ENCODE peak calls at places on chromosome 9, in four cellular contexts. X, L, N and Z are unnamed samples.

GRCh38 chr9:6383551-6384225 is 29.3 kb upstream of the UHRF2 start:
- DNase-seq in X (no peak), N (peak; percentile 24), L (no peak), Z (no peak)

GRCh38 chr9:95486318-95486717 is 30.5 kb downstream of the PTCH1 start:
- DNase-seq in X (no peak), L (no peak), N (no peak), Z (no peak)

GRCh38 chr9:124771867-124772621 is 933 bp upstream of the NR6A1 start:
- DNase-seq in L (no peak), X (peak; percentile 90), N (no peak), Z (no peak)

GRCh38 chr9:124559871-124560270 is 52.7 kb upstream of the NR5A1 start:
- DNase-seq in L (no peak), X (no peak), N (peak; percentile 68), Z (no peak)

GRCh38 chr9:109966643-109967368 is 186.8 kb downstream of the PALM2AKAP2 start:
- DNase-seq in L (no peak), X (no peak), N (no peak), Z (no peak)

GRCh38 chr9:136720251-136720886 is 8.0 kb downstream of the DIPK1B start:
- DNase-seq in L (no peak), X (no peak), N (no peak), Z (no peak)

GRCh38 chr9:9352877-9353481 is 1259.8 kb downstream of the PTPRD start:
- DNase-seq in N (no peak), L (no peak), X (peak; percentile 49), Z (no peak)

GRCh38 chr9:70835323-70835722 is 286.1 kb downstream of the TRPM3 start:
- DNase-seq in X (no peak), L (no peak), N (no peak), Z (no peak)

GRCh38 chr9:78213696-78214095 is 22.2 kb upstream of the CEP78 start:
- DNase-seq in L (no peak), X (peak; percentile 45), N (no peak), Z (no peak)

GRCh38 chr9:130825051-130825651 is 9.9 kb upstream of the ABL1 start:
- DNase-seq in N (no peak), X (peak; percentile 86), L (no peak), Z (no peak)

GRCh38 chr9:72428329-72428728 is 63.3 kb upstream of the ZFAND5 start:
- DNase-seq in L (no peak), X (no peak), N (no peak), Z (no peak)

GRCh38 chr9:14692536-14692917 is 705 bp downstream of the ZDHHC21 start:
- DNase-seq in N (no peak), X (no peak), L (no peak), Z (no peak)

GRCh38 chr9:92974161-92974661 is 26.9 kb downstream of the FGD3 start:
- DNase-seq in N (no peak), X (no peak), L (no peak), Z (no peak)

GRCh38 chr9:116546711-116547581 is 140.2 kb upstream of the TRIM32 start:
- DNase-seq in X (no peak), L (no peak), N (no peak), Z (no peak)

GRCh38 chr9:97567182-97567893 is 65.8 kb downstream of the TSTD2 start:
- DNase-seq in L (no peak), N (no peak), X (no peak), Z (peak; percentile 46)

GRCh38 chr9:8858250-8859161 is 1058.9 kb upstream of the DMAC1 start:
- DNase-seq in N (no peak), X (peak; percentile 60), L (no peak), Z (peak; percentile 63)

GRCh38 chr9:8576741-8577140 is 777.2 kb upstream of the DMAC1 start:
- DNase-seq in L (no peak), X (no peak), N (no peak), Z (no peak)

GRCh38 chr9:72165821-72166547 is 16.7 kb downstream of the GDA start:
- DNase-seq in L (no peak), N (no peak), X (no peak), Z (no peak)

GRCh38 chr9:128727626-128728248 is 3.8 kb upstream of the ZDHHC12 start:
- DNase-seq in L (no peak), X (no peak), N (no peak), Z (no peak)

GRCh38 chr9:127844821-127845359 is 9.6 kb downstream of the ENG start:
- DNase-seq in X (peak; percentile 77), L (no peak), N (no peak), Z (no peak)

GRCh38 chr9:136857166-136857565 is 5.0 kb downstream of the MAMDC4 start:
- DNase-seq in N (no peak), X (no peak), L (no peak), Z (no peak)

GRCh38 chr9:93210974-93211653 is 27.2 kb downstream of the WNK2 start:
- DNase-seq in N (no peak), L (no peak), X (no peak), Z (no peak)

GRCh38 chr9:20208951-20209350 is 413.3 kb downstream of the MLLT3 start:
- DNase-seq in X (no peak), L (no peak), N (no peak), Z (no peak)

GRCh38 chr9:108093773-108094675 is 604.5 kb upstream of the KLF4 start:
- DNase-seq in X (no peak), N (no peak), L (no peak), Z (no peak)

GRCh38 chr9:74526215-74526614 is 29.1 kb downstream of the RORB start:
- DNase-seq in N (no peak), L (no peak), X (peak; percentile 24), Z (no peak)

GRCh38 chr9:101458955-101459631 is 23.5 kb upstream of the ALDOB start:
- DNase-seq in L (no peak), X (peak; percentile 92), N (peak; percentile 56), Z (no peak)

GRCh38 chr9:9412241-9412640 is 1200.6 kb downstream of the PTPRD start:
- DNase-seq in X (no peak), N (no peak), L (no peak), Z (no peak)

GRCh38 chr9:130542457-130543228 is 36.7 kb upstream of the FUBP3 start:
- DNase-seq in N (no peak), L (no peak), X (no peak), Z (no peak)

GRCh38 chr9:136651859-136652258 is 10.9 kb upstream of the EGFL7 start:
- DNase-seq in N (no peak), L (no peak), X (no peak), Z (no peak)

GRCh38 chr9:75085640-75086039 is 2.3 kb downstream of the NMRK1 start:
- DNase-seq in N (no peak), X (no peak), L (no peak), Z (no peak)

GRCh38 chr9:137464291-137464999 is 5.3 kb upstream of the NSMF start:
- DNase-seq in N (no peak), X (no peak), L (no peak), Z (no peak)

DNA sequence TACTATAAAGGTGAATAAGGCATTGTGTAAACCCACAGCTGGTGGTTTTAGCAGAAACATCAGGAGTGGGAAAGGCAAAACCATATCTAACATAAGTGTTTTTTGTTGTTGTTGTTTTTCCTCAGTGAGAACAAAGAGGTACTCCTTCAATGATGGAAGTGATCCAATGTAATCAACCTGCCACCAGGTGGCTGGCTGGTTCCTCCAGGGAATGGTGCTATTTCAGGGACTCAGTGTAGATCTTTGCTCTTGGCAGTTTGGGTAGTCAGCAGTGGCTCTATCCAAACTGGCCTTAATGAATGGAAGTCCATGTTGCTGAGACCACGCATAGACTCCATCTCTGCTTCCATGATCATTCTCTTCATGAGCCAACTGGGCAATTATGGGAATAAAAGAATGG is 10.8 kb downstream of the DMRTA1 start:
- DNase-seq in X (peak; percentile 60), L (no peak), N (no peak), Z (no peak)
- TF ChIP-seq CTCF in X (peak; percentile 71), L (no peak), N (no peak), Z (no peak)

GRCh38 chr9:126827227-126827626 is 22.4 kb downstream of the ZBTB43 start:
- DNase-seq in N (no peak), L (no peak), X (no peak), Z (no peak)

GRCh38 chr9:126833020-126833419 is 27.4 kb upstream of the ZBTB34 start:
- DNase-seq in L (no peak), X (no peak), N (no peak), Z (no peak)

GRCh38 chr9:126832440-126832839 is 27.6 kb downstream of the ZBTB43 start:
- DNase-seq in L (no peak), N (no peak), X (no peak), Z (no peak)

GRCh38 chr9:126830827-126831226 is 26.0 kb downstream of the ZBTB43 start:
- DNase-seq in X (no peak), N (no peak), L (no peak), Z (no peak)

GRCh38 chr9:126829035-126829434 is 24.2 kb downstream of the ZBTB43 start:
- DNase-seq in N (no peak), X (no peak), L (no peak), Z (no peak)
- TF ChIP-seq CTCF in N (no peak), X (no peak), L (no peak), Z (no peak)

GRCh38 chr9:135507104-135508035 is 6.9 kb downstream of the MRPS2 start:
- DNase-seq in L (no peak), X (no peak), N (no peak), Z (no peak)
- TF ChIP-seq CTCF in L (no peak), X (no peak), N (no peak), Z (no peak)

DNA sequence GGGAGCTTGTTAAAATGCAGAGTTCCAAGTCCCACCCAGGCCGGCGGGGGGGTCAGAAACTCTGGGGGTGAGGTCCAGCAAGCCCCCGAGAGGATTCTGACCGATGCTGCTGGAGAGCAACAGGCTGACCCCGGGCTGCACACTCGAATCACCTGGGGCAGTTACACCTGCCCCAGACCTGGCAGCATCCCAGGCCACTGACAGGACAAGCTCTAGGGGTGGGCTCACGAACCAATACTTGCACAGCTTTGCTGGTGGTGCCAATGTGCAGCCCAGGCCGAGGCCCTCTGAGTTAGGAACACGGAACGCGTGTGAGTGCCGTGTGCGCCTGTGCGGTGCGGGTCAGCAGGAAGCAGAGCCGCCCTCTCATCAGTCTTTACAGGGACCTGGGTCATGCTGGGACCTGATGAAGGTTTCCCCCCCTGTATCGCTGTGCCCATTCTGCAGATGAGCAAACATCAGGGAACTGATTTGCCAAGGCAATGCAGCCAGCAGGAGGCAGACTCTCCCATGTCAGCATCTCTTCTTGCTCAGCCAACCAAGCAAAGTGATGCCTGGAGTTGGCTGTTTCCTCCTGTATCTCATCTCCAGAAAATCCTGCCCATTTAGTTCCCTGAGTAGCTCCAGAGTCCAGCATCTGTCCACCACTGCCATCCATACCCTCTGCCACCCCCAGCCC is 16.3 kb downstream of the FAM163B start:
- DNase-seq in N (no peak), L (no peak), X (no peak), Z (no peak)
- TF ChIP-seq CTCF in N (peak; percentile 19), L (no peak), X (peak; percentile 53), Z (no peak)

GRCh38 chr9:83920469-83920941 is 727 bp downstream of the KIF27 start:
- DNase-seq in N (no peak), L (peak; percentile 20), X (peak; percentile 82), Z (peak; percentile 41)
- TF ChIP-seq CTCF in N (peak; percentile 44), L (no peak), X (peak; percentile 55), Z (no peak)

GRCh38 chr9:35161713-35162604 is at the start of gene UNC13B:
- DNase-seq in N (peak; percentile 74), X (peak; percentile 99), L (peak; percentile 93), Z (peak; percentile 92)
- TF ChIP-seq CTCF in N (peak; percentile 26), X (peak; percentile 17), L (no peak), Z (no peak)

GRCh38 chr9:87290241-87290700 is 207.4 kb upstream of the DAPK1 start:
- DNase-seq in L (no peak), N (no peak), X (peak; percentile 31), Z (no peak)
- TF ChIP-seq CTCF in L (no peak), N (no peak), X (peak; percentile 31), Z (no peak)